ENCODE peak calls at places on chromosomes 4 and X, in eight cellular contexts. J is lower leg skin, G is neural progenitor cell, N is heart left ventricle, K is right lobe of liver, A is OCI-LY7, V is cardiac muscle cell, Y is epithelial cell of esophagus. U is an unnamed sample.

GRCh38 chr4:113003841-113004240 is 45.6 kb upstream of the ANK2 start:
- DNase-seq in J (no peak), G (no peak), N (no peak), K (no peak), A (no peak), V (no peak), Y (peak), U (peak)

GRCh38 chrX:134801267-134801666 is 143.0 kb upstream of the PLAC1 start:
- DNase-seq in J (no peak), G (no peak), N (no peak), K (no peak), A (no peak), V (no peak), Y (peak), U (no peak)

GRCh38 chr4:83174844-83175414 is 60.4 kb upstream of the PLAC8 start:
- DNase-seq in J (no peak), G (no peak), N (no peak), K (no peak), A (no peak), V (no peak), Y (no peak), U (no peak)

GRCh38 chr4:13348216-13348615 is 135.9 kb downstream of the RAB28 start:
- DNase-seq in J (no peak), G (no peak), N (no peak), K (no peak), A (no peak), V (peak), Y (no peak), U (no peak)

GRCh38 chr4:138859249-138859648 is 156.3 kb upstream of the NOCT start:
- DNase-seq in J (no peak), G (no peak), N (no peak), K (no peak), A (no peak), V (no peak), Y (peak), U (no peak)

GRCh38 chrX:138745215-138745614 is 33.7 kb upstream of the FGF13 start:
- DNase-seq in J (no peak), G (peak), N (no peak), K (no peak), A (peak), V (peak), Y (peak), U (peak)

GRCh38 chrX:54776987-54777672 is 20.9 kb downstream of the ITIH6 start:
- DNase-seq in J (no peak), G (no peak), N (no peak), K (no peak), A (no peak), V (no peak), Y (no peak), U (no peak)

GRCh38 chrX:98568795-98569194 is 1685.1 kb downstream of the RPA4 start:
- DNase-seq in J (no peak), G (no peak), N (no peak), K (no peak), A (no peak), V (no peak), Y (no peak), U (no peak)

GRCh38 chr4:117417856-117418255 is 332.5 kb upstream of the TRAM1L1 start:
- DNase-seq in J (no peak), G (no peak), N (no peak), K (no peak), A (no peak), V (no peak), Y (peak), U (peak)

GRCh38 chrX:48989483-48989882 is 12.6 kb downstream of the GRIPAP1 start:
- DNase-seq in J (no peak), G (no peak), N (peak), K (no peak), A (no peak), V (peak), Y (no peak), U (no peak)

GRCh38 chr4:24871176-24871575 is 41.7 kb downstream of the CCDC149 start:
- DNase-seq in J (no peak), G (no peak), N (no peak), K (no peak), A (no peak), V (no peak), Y (no peak), U (no peak)

GRCh38 chr4:29278580-29278979 is 1441.6 kb upstream of the PCDH7 start:
- DNase-seq in J (no peak), G (no peak), N (no peak), K (no peak), A (no peak), V (peak), Y (peak), U (peak)

GRCh38 chr4:22897520-22898108 is 204.9 kb downstream of the GBA3 start:
- DNase-seq in J (no peak), G (peak), N (no peak), K (no peak), A (peak), V (peak), Y (peak), U (peak)

GRCh38 chr4:8728536-8729407 is 136.2 kb downstream of the CPZ start:
- DNase-seq in J (peak), G (no peak), N (no peak), K (peak), A (no peak), V (no peak), Y (no peak), U (no peak)

GRCh38 chr4:175946472-175947116 is 119.0 kb upstream of the WDR17 start:
- DNase-seq in J (no peak), G (no peak), N (no peak), K (no peak), A (peak), V (peak), Y (no peak), U (no peak)

GRCh38 chr4:80140237-80140636 is 57.1 kb upstream of the PRDM8 start:
- DNase-seq in J (no peak), G (no peak), N (no peak), K (no peak), A (no peak), V (no peak), Y (no peak), U (no peak)

GRCh38 chrX:20477836-20478532 is 211.3 kb upstream of the RPS6KA3 start:
- DNase-seq in J (no peak), G (no peak), N (no peak), K (no peak), A (no peak), V (no peak), Y (no peak), U (no peak)

GRCh38 chr4:57410331-57411052 is 300.3 kb upstream of the IGFBP7 start:
- DNase-seq in J (no peak), G (peak), N (peak), K (no peak), A (no peak), V (no peak), Y (no peak), U (no peak)

GRCh38 chr4:111838406-111838930 is 306.8 kb upstream of the FAM241A start:
- DNase-seq in J (no peak), G (no peak), N (no peak), K (no peak), A (no peak), V (no peak), Y (no peak), U (no peak)

GRCh38 chr4:14149469-14150030 is 522.0 kb upstream of the BOD1L1 start:
- DNase-seq in J (no peak), G (no peak), N (no peak), K (no peak), A (no peak), V (peak), Y (no peak), U (no peak)

GRCh38 chrX:103913356-103914020 is 48.9 kb upstream of the TMSB15B start:
- DNase-seq in J (no peak), G (no peak), N (no peak), K (no peak), A (no peak), V (peak), Y (no peak), U (peak)

GRCh38 chrX:120790118-120790517 is 85.5 kb downstream of the CT47B1 start:
- DNase-seq in J (no peak), G (peak), N (peak), K (no peak), A (peak), V (peak), Y (peak), U (peak)

GRCh38 chr4:183469327-183469726 is 24.9 kb downstream of the CDKN2AIP start:
- DNase-seq in J (no peak), G (no peak), N (no peak), K (no peak), A (no peak), V (no peak), Y (no peak), U (no peak)

GRCh38 chr4:2071912-2072867 is 13.1 kb downstream of the NAT8L start:
- DNase-seq in J (no peak), G (no peak), N (no peak), K (no peak), A (no peak), V (no peak), Y (no peak), U (no peak)

GRCh38 chrX:124030520-124030919 is 69.0 kb downstream of the STAG2 start:
- DNase-seq in J (no peak), G (no peak), N (no peak), K (no peak), A (no peak), V (no peak), Y (peak), U (no peak)

GRCh38 chrX:46477435-46477834 is 67.8 kb downstream of the ZNF674 start:
- DNase-seq in J (no peak), G (no peak), N (peak), K (no peak), A (no peak), V (peak), Y (no peak), U (peak)

GRCh38 chrX:41956027-41956426 is 32.7 kb upstream of the CASK start:
- DNase-seq in J (no peak), G (no peak), N (no peak), K (no peak), A (no peak), V (no peak), Y (peak), U (no peak)

GRCh38 chrX:17590892-17591740 is 146.2 kb upstream of the SCML1 start:
- DNase-seq in J (no peak), G (peak), N (peak), K (peak), A (peak), V (peak), Y (peak), U (peak)
- H3K4me3 ChIP-seq in J (no peak), G (no peak), N (peak), K (no peak), A (no peak), V (no peak), Y (no peak), U (no peak)

GRCh38 chr4:87120411-87121162 is 99.8 kb downstream of the KLHL8 start:
- DNase-seq in J (no peak), G (no peak), N (peak), K (peak), A (no peak), V (no peak), Y (peak), U (peak)
- TF ChIP-seq CTCF in J (no peak), G (no peak), N (no peak), K (no peak), A (no peak), V (no peak), Y (peak), U (no peak)

GRCh38 chrX:1536712-1537030 is 314 bp downstream of the P2RY8 start:
- DNase-seq in J (no peak), G (no peak), N (no peak), K (no peak), A (no peak), V (no peak), Y (no peak), U (no peak)
- H3K4me3 ChIP-seq in J (no peak), G (no peak), N (peak), K (no peak), A (peak), V (no peak), Y (no peak), U (no peak)

GRCh38 chr4:74932832-74933561 is at the start of gene PARM1:
- DNase-seq in J (peak), G (peak), N (peak), K (peak), A (no peak), V (peak), Y (peak), U (peak)
- TF ChIP-seq CTCF in J (no peak), G (peak), N (peak), K (peak), A (no peak), V (peak), Y (peak), U (peak)

GRCh38 chr4:107279729-107280128 is 243.6 kb upstream of the DKK2 start:
- DNase-seq in J (no peak), G (no peak), N (no peak), K (no peak), A (no peak), V (peak), Y (peak), U (peak)

GRCh38 chr4:107275192-107275591 is 239.1 kb upstream of the DKK2 start:
- DNase-seq in J (no peak), G (no peak), N (no peak), K (no peak), A (no peak), V (no peak), Y (no peak), U (no peak)

GRCh38 chr4:107278791-107279481 is 242.8 kb upstream of the DKK2 start:
- DNase-seq in J (no peak), G (no peak), N (no peak), K (no peak), A (no peak), V (no peak), Y (no peak), U (peak)

GRCh38 chr4:107270614-107271013 is 234.5 kb upstream of the DKK2 start:
- DNase-seq in J (no peak), G (no peak), N (no peak), K (no peak), A (no peak), V (no peak), Y (no peak), U (no peak)

DNA sequence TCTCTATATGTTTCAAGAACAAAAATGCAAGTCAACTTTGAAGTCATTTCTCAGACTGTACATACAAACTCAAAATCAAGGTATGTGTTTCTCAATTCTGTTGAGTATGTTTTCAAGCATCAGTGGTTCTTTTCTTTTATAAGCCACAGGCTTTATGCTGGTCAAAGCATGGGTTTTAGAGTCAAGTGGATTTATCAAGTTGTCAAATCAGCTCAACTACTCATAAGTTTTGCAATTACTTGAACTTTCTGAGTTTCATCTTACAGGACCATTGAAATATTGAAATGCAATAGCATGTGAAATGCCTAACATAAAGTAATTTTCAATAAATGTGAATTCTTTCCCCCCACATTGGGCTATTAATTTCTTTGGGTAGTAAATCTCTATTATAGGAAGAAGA is 239.9 kb upstream of the DKK2 start:
- DNase-seq in J (no peak), G (no peak), N (no peak), K (no peak), A (no peak), V (no peak), Y (no peak), U (no peak)
- H3K4me3 ChIP-seq in J (no peak), G (no peak), N (no peak), K (no peak), A (no peak), V (no peak), Y (no peak), U (no peak)

DNA sequence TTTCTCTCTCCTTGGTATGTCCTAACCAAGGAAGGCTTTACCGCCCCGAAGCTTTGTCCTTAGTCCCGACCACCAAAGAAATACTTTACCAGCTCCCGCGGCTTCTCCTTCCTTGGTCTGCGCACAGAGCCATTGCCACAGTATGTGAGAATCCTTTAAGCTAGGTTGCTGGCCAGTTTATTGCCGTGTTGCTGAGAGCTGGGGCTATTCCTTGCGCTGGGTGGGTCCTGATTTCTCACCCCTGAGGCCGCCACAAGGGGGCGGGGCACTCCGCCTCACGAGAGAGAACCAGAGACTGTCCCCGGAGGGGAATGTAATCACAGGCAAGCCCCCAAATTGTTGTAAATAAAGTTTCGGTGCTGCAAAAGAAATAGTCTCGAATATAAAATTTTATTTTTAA is 331.0 kb upstream of the PCDH10 start:
- DNase-seq in J (no peak), G (peak), N (no peak), K (no peak), A (no peak), V (no peak), Y (no peak), U (no peak)
- TF ChIP-seq CTCF in J (no peak), G (peak), N (no peak), K (no peak), A (peak), V (no peak), Y (no peak), U (no peak)

GRCh38 chr4:122838034-122838433 is 11.4 kb downstream of the FGF2 start:
- DNase-seq in J (no peak), G (no peak), N (no peak), K (no peak), A (no peak), V (no peak), Y (no peak), U (no peak)

GRCh38 chr4:122842984-122843531 is 16.4 kb downstream of the FGF2 start:
- DNase-seq in J (no peak), G (peak), N (no peak), K (no peak), A (no peak), V (no peak), Y (no peak), U (no peak)

GRCh38 chr4:122845066-122845465 is 18.4 kb downstream of the FGF2 start:
- DNase-seq in J (no peak), G (no peak), N (no peak), K (no peak), A (no peak), V (no peak), Y (no peak), U (no peak)

GRCh38 chr4:122845760-122846159 is 19.1 kb downstream of the FGF2 start:
- DNase-seq in J (no peak), G (no peak), N (no peak), K (no peak), A (no peak), V (no peak), Y (no peak), U (no peak)

GRCh38 chr4:122842392-122842791 is 15.8 kb downstream of the FGF2 start:
- DNase-seq in J (no peak), G (no peak), N (no peak), K (no peak), A (no peak), V (no peak), Y (no peak), U (no peak)
- H3K4me3 ChIP-seq in J (no peak), G (no peak), N (no peak), K (no peak), A (no peak), V (no peak), Y (no peak), U (no peak)

GRCh38 chr4:126591583-126591982 is 1041.2 kb upstream of the INTU start:
- DNase-seq in J (no peak), G (no peak), N (no peak), K (no peak), A (no peak), V (no peak), Y (no peak), U (peak)

GRCh38 chr4:126595643-126596042 is 1037.1 kb upstream of the INTU start:
- DNase-seq in J (no peak), G (no peak), N (no peak), K (no peak), A (no peak), V (no peak), Y (no peak), U (no peak)

GRCh38 chr4:126593626-126594025 is 1039.1 kb upstream of the INTU start:
- DNase-seq in J (no peak), G (no peak), N (no peak), K (no peak), A (no peak), V (no peak), Y (no peak), U (no peak)

GRCh38 chr4:126592088-126592487 is 1040.7 kb upstream of the INTU start:
- DNase-seq in J (no peak), G (no peak), N (no peak), K (no peak), A (no peak), V (peak), Y (peak), U (peak)
- TF ChIP-seq CTCF in J (no peak), G (peak), N (no peak), K (no peak), A (no peak), V (peak), Y (peak), U (peak)

U was measured in astrocyte of the spinal cord.